ENCODE peak calls at places on chromosomes 3 and 15, in four cellular contexts. U is HepG2, D is H1, C is GM12878. E is an unnamed sample.
A peak's percentile ranks its signal among the peaks of the same experiment; 100 is the strongest.

GRCh38 chr15:81166949-81167816 is 29.5 kb upstream of the IL16 start:
- DNase-seq in U (no peak), D (no peak), C (no peak), E (no peak)

GRCh38 chr3:49454457-49454856 is 15.6 kb upstream of the DAG1 start:
- DNase-seq in U (peak; percentile 66), D (peak; percentile 71), C (no peak), E (no peak)

GRCh38 chr3:99907959-99908544 is 90.4 kb downstream of the CMSS1 start:
- DNase-seq in U (no peak), D (no peak), C (no peak), E (no peak)

GRCh38 chr3:194272221-194272620 is 78.9 kb downstream of the CPN2 start:
- DNase-seq in U (no peak), D (no peak), C (no peak), E (no peak)

GRCh38 chr15:78714890-78715289 is 73.9 kb upstream of the CHRNB4 start:
- DNase-seq in U (peak; percentile 38), D (no peak), C (no peak), E (no peak)

GRCh38 chr3:86702381-86702958 is 288.5 kb downstream of the VGLL3 start:
- DNase-seq in U (no peak), D (no peak), C (no peak), E (no peak)

GRCh38 chr3:45480218-45480617 is 91.8 kb downstream of the LARS2 start:
- DNase-seq in U (peak; percentile 78), D (no peak), C (no peak), E (no peak)

GRCh38 chr3:124126446-124127017 is 134.6 kb upstream of the ROPN1 start:
- DNase-seq in U (no peak), D (no peak), C (no peak), E (no peak)

GRCh38 chr3:106750092-106750491 is 627.1 kb upstream of the CCDC54 start:
- DNase-seq in U (no peak), D (no peak), C (no peak), E (no peak)

GRCh38 chr3:81195483-81195882 is 566.0 kb downstream of the GBE1 start:
- DNase-seq in U (no peak), D (no peak), C (no peak), E (no peak)

GRCh38 chr15:91219203-91219602 is 119.1 kb downstream of the SV2B start:
- DNase-seq in U (no peak), D (no peak), C (no peak), E (no peak)

GRCh38 chr3:123129052-123129451 is 62.2 kb downstream of the PDIA5 start:
- DNase-seq in U (no peak), D (no peak), C (no peak), E (no peak)

GRCh38 chr15:82105458-82106205 is 59.8 kb upstream of the MEX3B start:
- DNase-seq in U (peak; percentile 5), D (no peak), C (no peak), E (no peak)

GRCh38 chr15:27358751-27359434 is 387.9 kb downstream of the GABRG3 start:
- DNase-seq in U (peak; percentile 5), D (peak; percentile 90), C (no peak), E (no peak)

GRCh38 chr15:27365441-27365840 is 394.5 kb downstream of the GABRG3 start:
- DNase-seq in U (no peak), D (no peak), C (no peak), E (no peak)

GRCh38 chr15:27359586-27359985 is 388.6 kb downstream of the GABRG3 start:
- DNase-seq in U (no peak), D (no peak), C (no peak), E (no peak)

DNA sequence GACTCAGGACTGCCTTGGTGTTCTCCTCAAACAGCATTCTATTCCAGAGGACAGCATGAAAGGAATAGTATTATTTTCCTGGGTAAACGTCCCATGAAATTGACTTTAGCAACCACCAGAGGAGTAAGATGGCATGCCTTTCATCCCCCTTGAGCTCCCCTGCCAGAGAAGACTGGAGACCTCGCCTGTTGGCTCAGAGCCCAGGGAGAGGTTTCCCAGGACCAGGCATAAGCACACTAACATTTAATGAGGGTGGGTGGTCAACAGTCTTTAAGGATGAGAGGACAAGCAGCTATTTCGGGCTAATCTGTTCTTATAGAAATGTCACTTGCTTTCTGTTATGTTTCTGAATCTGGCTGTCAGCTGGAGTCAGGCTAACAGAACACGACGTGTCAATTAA is 390.4 kb downstream of the GABRG3 start:
- DNase-seq in U (no peak), D (no peak), C (no peak), E (no peak)
- TF ChIP-seq SUZ12 in U (no peak), D (no peak), C (no peak), E (no peak)

GRCh38 chr15:20352241-20353200 is 189.1 kb downstream of the GOLGA6L6 start:
- DNase-seq in U (no peak), D (no peak), C (no peak), E (no peak)
- H3K9me3 ChIP-seq in U (no peaks in the 10 kb centered on the region), D (peaks cover 92% of the 10 kb centered on the region), C (no peaks in the 10 kb centered on the region), E (peaks cover 13% of the 10 kb centered on the region)

GRCh38 chr15:41581110-41581509 is 22.1 kb downstream of the TYRO3 start:
- DNase-seq in U (no peak), D (peak; percentile 65), C (no peak), E (no peak)

GRCh38 chr15:41584636-41585139 is 25.7 kb downstream of the TYRO3 start:
- DNase-seq in U (no peak), D (no peak), C (no peak), E (no peak)

GRCh38 chr15:41583795-41584194 is 24.8 kb downstream of the TYRO3 start:
- DNase-seq in U (peak; percentile 62), D (no peak), C (no peak), E (no peak)

DNA sequence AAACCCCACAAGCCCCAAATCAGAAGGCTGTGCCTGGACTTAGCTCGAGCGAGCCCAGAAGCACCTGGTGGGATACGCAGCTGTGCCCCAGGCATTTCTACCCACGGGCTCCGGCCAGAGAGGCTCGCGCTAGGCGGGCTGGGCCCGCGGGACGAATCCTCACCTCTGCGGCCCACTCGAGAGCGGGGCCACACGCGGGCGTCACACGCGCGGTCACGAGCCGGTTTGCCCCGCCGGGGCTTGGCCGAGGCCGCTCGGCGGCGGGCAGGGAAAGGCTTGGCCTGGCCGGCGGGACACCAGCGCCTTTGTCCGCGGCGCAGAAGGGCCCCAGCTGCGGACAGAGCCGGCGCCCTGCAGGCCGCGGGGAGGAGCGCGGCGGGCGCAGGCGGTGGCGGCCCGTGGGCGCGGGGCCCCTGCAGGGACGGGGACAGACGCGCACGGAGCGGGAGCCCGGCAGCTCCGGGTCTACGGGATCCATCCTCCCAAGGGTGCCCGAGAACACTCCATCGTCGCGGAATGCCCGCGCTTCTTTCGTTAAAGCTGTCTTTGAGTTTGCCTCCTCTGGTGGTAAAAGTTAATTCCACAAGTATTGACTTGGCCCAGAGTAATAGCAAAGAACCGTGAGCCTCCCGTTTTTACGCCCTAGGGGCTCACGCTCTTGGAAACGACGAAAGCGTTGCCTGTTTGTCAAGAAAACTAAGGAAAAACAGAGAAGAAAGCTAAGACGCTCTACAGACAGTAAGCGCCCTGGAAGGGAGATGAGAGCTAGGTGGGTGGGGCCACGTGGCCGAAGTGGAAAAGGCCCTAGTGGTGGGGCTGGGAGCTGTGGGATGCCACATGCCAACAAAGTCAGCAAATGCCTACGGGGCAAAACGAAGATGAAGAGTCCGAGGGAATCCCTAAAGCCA is 26.4 kb downstream of the TYRO3 start:
- DNase-seq in U (no peak), D (peak; percentile 83), C (no peak), E (no peak)
- TF ChIP-seq SUZ12 in U (no peak), D (peak; percentile 56), C (no peak), E (no peak)

DNA sequence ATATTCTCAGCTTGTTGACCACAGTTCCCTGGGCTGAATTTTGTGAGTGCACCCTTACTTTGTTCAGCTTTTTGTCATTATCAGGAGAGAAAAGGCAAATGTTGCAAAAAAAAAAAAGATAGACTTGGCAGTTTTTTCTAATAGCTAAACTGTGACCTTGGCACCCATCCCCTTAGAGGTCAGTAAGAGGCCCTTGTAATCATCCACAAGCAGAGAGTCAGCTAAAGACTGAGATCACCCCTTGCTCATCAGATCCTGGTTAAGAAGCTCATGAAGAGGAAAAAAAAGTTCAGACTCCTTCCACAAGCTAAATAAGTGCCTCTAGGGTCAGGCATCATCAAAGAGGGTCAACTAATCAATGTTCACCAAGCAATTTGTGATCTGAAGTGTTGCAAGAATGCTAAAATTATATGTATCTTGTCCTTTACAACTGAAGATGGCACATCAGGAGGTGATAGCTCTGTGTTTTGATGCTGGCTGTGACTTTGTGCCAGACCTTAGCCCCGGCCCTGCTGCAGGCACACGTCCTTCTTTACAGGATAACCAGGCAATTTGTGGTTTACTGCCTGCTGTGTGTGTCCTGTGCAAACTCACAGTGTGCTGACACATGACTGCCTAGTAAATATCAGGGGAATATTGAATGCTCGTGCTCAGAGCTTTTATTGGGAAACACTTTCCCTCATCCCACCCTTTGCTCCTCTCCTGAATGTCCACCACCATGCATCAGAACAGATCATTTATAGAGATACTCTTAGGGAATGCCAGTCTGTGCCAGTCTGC is 262.9 kb downstream of the IL5RA start:
- DNase-seq in U (no peak), D (no peak), C (no peak), E (no peak)
- H3K9me3 ChIP-seq in U (no peaks in the 10 kb centered on the region), D (no peaks in the 10 kb centered on the region), C (peaks cover 2% of the 10 kb centered on the region), E (no peaks in the 10 kb centered on the region)

DNA sequence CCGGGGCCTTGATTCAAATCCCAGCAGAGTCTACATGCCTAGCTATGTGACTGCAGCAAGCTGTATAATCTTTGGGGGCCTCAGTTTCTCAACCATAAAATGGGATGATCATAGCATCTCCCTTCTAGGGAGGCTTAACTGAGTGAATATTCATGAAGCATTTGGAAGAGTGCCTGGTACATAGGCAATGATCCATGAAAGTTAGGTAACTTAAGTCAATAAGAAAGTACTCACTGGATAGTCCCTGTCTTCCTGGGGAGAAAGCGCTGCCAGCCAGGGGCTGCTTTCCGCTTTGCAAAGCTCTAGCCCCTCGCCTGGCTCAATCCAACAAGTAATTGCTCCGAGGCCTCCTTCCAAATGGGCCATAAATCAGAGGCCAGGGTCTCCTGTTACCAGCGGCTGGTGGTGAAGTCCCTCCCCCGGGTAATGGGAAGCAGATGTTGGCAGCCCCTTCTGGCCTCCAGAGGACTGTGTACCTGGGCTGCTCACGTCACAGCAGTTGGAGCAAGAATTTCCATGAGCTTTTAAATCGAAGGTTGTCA is 521.9 kb upstream of the PROK2 start:
- DNase-seq in U (no peak), D (no peak), C (no peak), E (no peak)
- TF ChIP-seq SUZ12 in U (no peak), D (no peak), C (no peak), E (no peak)

DNA sequence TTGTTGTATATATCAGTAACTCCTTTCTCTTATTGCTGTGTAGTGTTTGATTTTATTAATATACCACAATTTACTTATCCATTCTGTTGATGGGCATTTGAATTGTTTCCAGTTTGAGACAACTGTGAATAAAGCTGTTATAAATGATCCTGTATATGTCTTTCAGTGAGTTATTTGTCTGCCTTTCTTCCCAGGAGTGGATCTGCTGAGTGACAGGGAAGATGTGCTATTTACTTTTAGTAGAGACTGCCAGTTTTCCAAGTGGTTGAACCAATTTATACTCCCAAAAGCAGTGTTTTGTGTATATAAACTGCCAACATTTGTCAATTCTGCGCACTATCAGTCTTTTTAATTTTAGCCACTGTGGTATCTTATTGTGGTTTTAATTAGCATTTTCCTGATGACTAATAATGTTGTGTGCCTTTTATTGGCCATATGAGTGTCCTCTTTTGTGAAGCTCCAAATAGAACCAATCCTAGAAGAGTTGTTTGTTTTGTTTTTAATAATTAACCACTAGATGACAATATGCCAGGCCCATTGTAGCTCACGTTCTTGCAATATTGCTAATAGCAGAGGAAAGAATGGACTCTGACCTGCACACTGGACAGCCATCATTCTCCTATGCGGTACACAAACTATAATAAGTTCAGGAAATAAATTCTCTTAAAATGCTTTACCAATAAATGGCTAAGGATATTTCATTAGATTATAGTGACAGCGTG is 25.3 kb downstream of the TRANK1 start:
- DNase-seq in U (peak; percentile 87), D (no peak), C (no peak), E (no peak)
- H3K9me3 ChIP-seq in U (peaks cover 9% of the 10 kb centered on the region), D (no peaks in the 10 kb centered on the region), C (peaks cover 16% of the 10 kb centered on the region), E (peaks cover 15% of the 10 kb centered on the region)

GRCh38 chr3:169299897-169300296 is 363.6 kb downstream of the MECOM start:
- DNase-seq in U (no peak), D (no peak), C (no peak), E (no peak)
- TF ChIP-seq SUZ12 in U (no peak), D (no peak), C (no peak), E (no peak)

E was measured in NT2/D1.